ENCODE peak calls at places on chromosome 3, in ten cellular contexts. T is AG09319, W is nephron progenitor cell, X is spleen, C is endothelial cell of umbilical vein, U is IMR-90, K is brain microvascular endothelial cell, Z is neural progenitor cell, G is heart left ventricle, Q is neural crest cell. D is an unnamed sample.

GRCh38 chr3:37890522-37890921 is 28.8 kb downstream of the CTDSPL start:
- DNase-seq in T (no peak), W (no peak), X (no peak), C (no peak), U (no peak), K (no peak), Z (no peak), G (no peak), Q (no peak), D (no peak)

GRCh38 chr3:72137865-72138861 is 353.2 kb upstream of the PROK2 start:
- DNase-seq in T (no peak), W (no peak), X (no peak), C (no peak), U (no peak), K (no peak), Z (no peak), G (peak), Q (no peak), D (no peak)

GRCh38 chr3:10495003-10495402 is 10.4 kb downstream of the ATP2B2 start:
- DNase-seq in T (no peak), W (no peak), X (no peak), C (peak), U (peak), K (peak), Z (no peak), G (peak), Q (no peak), D (peak)

GRCh38 chr3:15217841-15218267 is 11.8 kb downstream of the CAPN7 start:
- DNase-seq in T (no peak), W (no peak), X (no peak), C (no peak), U (no peak), K (no peak), Z (no peak), G (no peak), Q (no peak), D (no peak)

GRCh38 chr3:99761415-99761981 is 56.2 kb upstream of the CMSS1 start:
- DNase-seq in T (no peak), W (no peak), X (no peak), C (no peak), U (no peak), K (no peak), Z (no peak), G (no peak), Q (no peak), D (no peak)

GRCh38 chr3:107428051-107428858 is 51.0 kb downstream of the CCDC54 start:
- DNase-seq in T (no peak), W (no peak), X (no peak), C (no peak), U (no peak), K (no peak), Z (no peak), G (no peak), Q (no peak), D (no peak)

GRCh38 chr3:86990171-86990733 is 697 bp downstream of the VGLL3 start:
- DNase-seq in T (no peak), W (peak), X (peak), C (no peak), U (peak), K (no peak), Z (no peak), G (no peak), Q (peak), D (peak)

GRCh38 chr3:106227068-106227467 is 358.3 kb upstream of the CBLB start:
- DNase-seq in T (no peak), W (no peak), X (no peak), C (no peak), U (no peak), K (no peak), Z (no peak), G (no peak), Q (no peak), D (no peak)

GRCh38 chr3:72520690-72521308 is 327.4 kb downstream of the SHQ1 start:
- DNase-seq in T (no peak), W (no peak), X (no peak), C (no peak), U (peak), K (peak), Z (no peak), G (no peak), Q (no peak), D (peak)

GRCh38 chr3:177179281-177180067 is 17.8 kb downstream of the TBL1XR1 start:
- DNase-seq in T (no peak), W (no peak), X (no peak), C (no peak), U (no peak), K (no peak), Z (no peak), G (no peak), Q (no peak), D (peak)

GRCh38 chr3:179272385-179272784 is 21.5 kb upstream of the KCNMB3 start:
- DNase-seq in T (no peak), W (no peak), X (no peak), C (peak), U (peak), K (no peak), Z (no peak), G (no peak), Q (no peak), D (no peak)

GRCh38 chr3:48798998-48799397 is 48.7 kb downstream of the PRKAR2A start:
- DNase-seq in T (no peak), W (no peak), X (no peak), C (peak), U (no peak), K (no peak), Z (no peak), G (no peak), Q (no peak), D (peak)

GRCh38 chr3:33658039-33658438 is 60.0 kb downstream of the CLASP2 start:
- DNase-seq in T (no peak), W (no peak), X (no peak), C (no peak), U (no peak), K (no peak), Z (no peak), G (no peak), Q (no peak), D (no peak)

GRCh38 chr3:38496131-38496910 is at the start of gene EXOG:
- DNase-seq in T (peak), W (peak), X (peak), C (peak), U (peak), K (peak), Z (peak), G (peak), Q (peak), D (peak)

GRCh38 chr3:21216598-21216997 is 534.4 kb downstream of the ZNF385D start:
- DNase-seq in T (no peak), W (no peak), X (no peak), C (no peak), U (no peak), K (peak), Z (peak), G (no peak), Q (no peak), D (peak)

GRCh38 chr3:50649451-50649931 is 25.2 kb upstream of the DOCK3 start:
- DNase-seq in T (no peak), W (no peak), X (no peak), C (no peak), U (no peak), K (no peak), Z (no peak), G (peak), Q (no peak), D (no peak)

GRCh38 chr3:32963871-32964270 is 12.4 kb downstream of the CCR4 start:
- DNase-seq in T (no peak), W (no peak), X (no peak), C (no peak), U (no peak), K (no peak), Z (no peak), G (no peak), Q (no peak), D (peak)

GRCh38 chr3:113211370-113212154 is at the start of gene BOC:
- DNase-seq in T (no peak), W (peak), X (no peak), C (peak), U (peak), K (no peak), Z (peak), G (peak), Q (peak), D (peak)

GRCh38 chr3:131543714-131544113 is 40.9 kb upstream of the MRPL3 start:
- DNase-seq in T (peak), W (no peak), X (peak), C (peak), U (peak), K (peak), Z (no peak), G (peak), Q (no peak), D (peak)

GRCh38 chr3:108473711-108474110 is 36.7 kb downstream of the MYH15 start:
- DNase-seq in T (no peak), W (no peak), X (no peak), C (no peak), U (no peak), K (no peak), Z (no peak), G (no peak), Q (no peak), D (no peak)

GRCh38 chr3:4739289-4740236 is 239.7 kb upstream of the BHLHE40 start:
- DNase-seq in T (no peak), W (no peak), X (no peak), C (no peak), U (no peak), K (no peak), Z (no peak), G (no peak), Q (no peak), D (no peak)

GRCh38 chr3:196214783-196215441 is 1.4 kb upstream of the SLC51A start:
- DNase-seq in T (no peak), W (no peak), X (peak), C (no peak), U (no peak), K (no peak), Z (no peak), G (no peak), Q (no peak), D (no peak)

GRCh38 chr3:128232421-128233180 is 79.3 kb downstream of the EEFSEC start:
- DNase-seq in T (no peak), W (no peak), X (no peak), C (no peak), U (no peak), K (no peak), Z (no peak), G (no peak), Q (no peak), D (no peak)

GRCh38 chr3:2810723-2811122 is 299.5 kb downstream of the IL5RA start:
- DNase-seq in T (no peak), W (peak), X (no peak), C (no peak), U (no peak), K (no peak), Z (peak), G (no peak), Q (no peak), D (no peak)

GRCh38 chr3:73029321-73029796 is 32.1 kb upstream of the EBLN2 start:
- DNase-seq in T (peak), W (no peak), X (no peak), C (peak), U (peak), K (peak), Z (no peak), G (no peak), Q (no peak), D (peak)

GRCh38 chr3:20141841-20142240 is 44.2 kb downstream of the SGO1 start:
- DNase-seq in T (no peak), W (peak), X (no peak), C (no peak), U (no peak), K (no peak), Z (peak), G (peak), Q (peak), D (no peak)

DNA sequence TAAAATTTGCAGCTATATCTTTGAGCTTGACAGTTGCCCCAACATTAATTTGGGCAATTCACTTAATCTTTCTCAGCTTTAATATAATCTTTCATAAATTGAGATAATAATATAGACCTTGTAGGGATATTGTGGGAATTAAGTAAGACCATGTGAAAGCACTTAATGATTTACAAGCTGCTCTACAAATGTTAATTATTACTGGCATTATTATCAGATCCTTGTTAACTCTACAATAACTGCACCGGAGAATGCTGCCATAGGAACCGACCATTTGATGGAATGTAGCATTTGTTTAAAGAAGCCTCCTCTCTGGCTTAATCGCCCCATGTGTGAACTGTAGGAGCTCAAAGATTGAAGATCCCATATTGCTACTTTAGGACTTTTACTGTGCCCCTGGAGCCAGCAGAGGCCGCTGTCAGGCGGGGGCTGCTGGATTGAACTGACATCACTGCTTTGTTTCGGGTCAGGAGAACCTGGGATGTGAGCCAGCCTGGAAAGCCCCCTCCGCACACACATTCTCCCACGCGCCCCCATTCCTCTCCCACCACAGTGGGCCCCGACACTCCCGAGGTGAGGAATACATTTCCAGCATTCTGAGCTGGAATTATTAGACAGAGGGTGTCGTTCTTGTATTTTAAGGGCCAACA is 154.2 kb upstream of the TNIK start:
- DNase-seq in T (no peak), W (peak), X (peak), C (peak), U (peak), K (peak), Z (peak), G (peak), Q (peak), D (peak)
- TF ChIP-seq CTCF in T (peak), W (peak), X (no peak), C (peak), U (peak), K (peak), Z (peak), G (peak), Q (peak), D (peak)

DNA sequence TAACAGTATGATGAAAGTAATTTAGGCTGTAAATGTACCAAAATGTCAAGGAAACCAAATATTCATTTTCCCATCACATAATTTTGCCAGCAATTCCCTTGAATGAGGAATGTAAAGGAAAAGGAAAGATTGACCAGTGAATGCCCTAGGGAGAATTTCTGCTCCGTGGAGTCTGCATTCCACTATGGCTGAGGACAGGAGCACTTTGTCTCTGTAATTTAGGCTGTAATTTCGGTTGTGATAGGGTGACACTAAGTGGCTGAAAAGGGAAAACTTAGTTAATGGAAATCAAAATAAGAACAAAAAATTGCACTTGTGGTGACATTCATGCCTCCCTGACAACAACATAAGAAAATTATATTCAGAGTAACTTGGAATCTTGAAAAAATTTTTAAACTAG is 8.3 kb upstream of the TMEM207 start:
- DNase-seq in T (no peak), W (no peak), X (no peak), C (no peak), U (no peak), K (no peak), Z (no peak), G (no peak), Q (no peak), D (no peak)
- TF ChIP-seq CTCF in T (no peak), W (no peak), X (no peak), C (no peak), U (peak), K (no peak), Z (no peak), G (no peak), Q (no peak), D (no peak)

DNA sequence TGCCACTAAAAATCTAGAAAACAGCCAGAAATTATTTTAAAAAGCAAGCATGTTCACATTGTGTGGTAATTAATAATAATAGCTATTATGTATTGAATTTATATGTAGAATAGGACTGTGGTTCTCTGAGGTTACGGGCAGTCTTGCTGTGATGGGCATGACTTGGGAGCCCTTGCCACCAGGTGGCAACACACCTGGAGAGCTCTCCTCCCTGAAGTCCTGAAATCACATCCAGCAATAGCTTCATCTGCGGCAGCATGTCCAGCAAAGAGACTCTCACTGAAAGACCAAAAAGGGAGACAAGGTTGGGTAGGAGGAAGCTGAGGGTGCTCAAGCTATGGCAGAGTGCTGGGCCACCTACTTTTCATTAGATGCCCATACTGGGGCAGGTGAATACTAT is 206.8 kb upstream of the IL12A start:
- DNase-seq in T (no peak), W (no peak), X (no peak), C (no peak), U (no peak), K (no peak), Z (no peak), G (no peak), Q (no peak), D (no peak)
- TF ChIP-seq CTCF in T (no peak), W (no peak), X (no peak), C (no peak), U (no peak), K (no peak), Z (no peak), G (no peak), Q (no peak), D (peak)

DNA sequence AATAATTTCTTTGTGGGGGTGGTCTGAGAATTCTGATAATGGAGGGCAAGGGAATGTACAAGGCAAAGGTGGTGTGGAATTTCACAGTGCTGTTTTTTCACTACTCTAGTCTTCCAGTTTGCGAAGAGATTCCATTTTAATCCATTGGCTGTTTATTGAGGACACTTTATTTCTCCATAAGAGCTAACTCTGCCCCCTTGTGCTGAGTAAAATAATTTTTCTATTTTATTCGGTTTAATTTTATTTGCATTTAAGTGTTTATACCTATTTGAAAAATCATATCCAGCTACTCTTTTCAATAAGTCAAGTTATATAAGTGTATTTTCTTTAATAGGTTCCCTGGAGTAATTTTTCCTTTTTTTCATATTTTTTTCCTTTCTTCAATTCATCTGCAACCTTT is 840.1 kb downstream of the TUSC7 start:
- DNase-seq in T (no peak), W (no peak), X (no peak), C (no peak), U (no peak), K (no peak), Z (no peak), G (no peak), Q (no peak), D (no peak)
- TF ChIP-seq CTCF in T (peak), W (no peak), X (no peak), C (no peak), U (peak), K (peak), Z (no peak), G (no peak), Q (peak), D (no peak)

DNA sequence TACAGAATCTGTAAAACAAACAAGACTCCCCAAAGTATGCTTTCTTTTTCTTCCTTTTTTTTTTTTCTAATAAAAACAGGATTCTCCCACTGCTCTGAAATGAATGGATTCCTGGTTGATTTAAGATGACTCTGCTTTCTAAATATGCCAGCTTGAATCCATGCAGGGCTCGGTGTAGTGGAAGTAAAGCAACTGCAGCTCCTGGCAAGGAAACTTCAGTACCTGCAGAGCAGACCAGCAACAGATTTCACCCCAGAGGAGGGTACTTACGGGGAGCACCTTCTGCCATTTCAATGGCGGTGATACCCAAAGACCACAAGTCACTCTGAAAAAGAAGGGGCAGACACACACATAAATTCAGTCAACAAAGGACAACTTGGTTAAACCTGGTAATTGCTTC is 150.5 kb upstream of the SLC2A2 start:
- DNase-seq in T (no peak), W (no peak), X (no peak), C (no peak), U (no peak), K (no peak), Z (no peak), G (no peak), Q (no peak), D (no peak)
- TF ChIP-seq CTCF in T (no peak), W (no peak), X (no peak), C (no peak), U (no peak), K (no peak), Z (no peak), G (no peak), Q (no peak), D (no peak)

GRCh38 chr3:111072016-111072891 is 638 bp downstream of the NECTIN3 start:
- DNase-seq in T (no peak), W (peak), X (peak), C (peak), U (peak), K (peak), Z (peak), G (peak), Q (peak), D (peak)

GRCh38 chr3:111068574-111068973 is 3.0 kb upstream of the NECTIN3 start:
- DNase-seq in T (no peak), W (no peak), X (no peak), C (no peak), U (no peak), K (no peak), Z (peak), G (no peak), Q (no peak), D (no peak)

GRCh38 chr3:111071257-111072015 is at the start of gene NECTIN3:
- DNase-seq in T (peak), W (peak), X (peak), C (peak), U (peak), K (peak), Z (peak), G (peak), Q (peak), D (peak)

GRCh38 chr3:111069974-111070751 is 1.5 kb upstream of the NECTIN3 start:
- DNase-seq in T (no peak), W (peak), X (peak), C (no peak), U (peak), K (no peak), Z (peak), G (peak), Q (no peak), D (no peak)

DNA sequence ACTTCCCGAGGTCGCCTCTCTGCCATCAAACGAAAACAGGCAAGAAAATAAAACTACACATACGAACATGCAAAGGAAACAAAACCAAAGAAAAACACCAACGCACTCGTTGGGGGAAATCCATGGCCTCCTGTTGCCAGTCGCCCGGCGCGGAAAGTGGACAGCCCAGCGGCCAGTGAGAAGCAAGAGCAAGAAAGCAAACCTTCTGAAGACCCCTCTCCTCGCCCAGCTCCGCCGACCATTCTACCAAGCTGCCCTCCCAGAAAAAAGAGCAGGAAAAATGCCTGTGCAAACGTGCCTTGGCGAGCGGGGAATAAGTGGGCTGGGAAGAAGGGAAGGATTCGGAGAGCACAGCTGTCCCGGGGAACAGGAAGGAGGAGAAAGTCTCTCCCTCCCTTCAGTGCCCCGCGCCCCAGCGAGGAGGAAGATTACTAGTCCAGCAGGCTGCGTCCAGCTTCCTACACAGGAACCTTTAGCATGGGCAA is 802 bp upstream of the NECTIN3 start:
- DNase-seq in T (no peak), W (no peak), X (no peak), C (no peak), U (no peak), K (peak), Z (no peak), G (no peak), Q (no peak), D (peak)
- TF ChIP-seq CTCF in T (no peak), W (no peak), X (no peak), C (no peak), U (no peak), K (peak), Z (no peak), G (no peak), Q (no peak), D (no peak)

GRCh38 chr3:134992586-134992985 is 197.5 kb downstream of the EPHB1 start:
- DNase-seq in T (no peak), W (no peak), X (no peak), C (no peak), U (no peak), K (no peak), Z (no peak), G (no peak), Q (no peak), D (no peak)
- TF ChIP-seq CTCF in T (no peak), W (no peak), X (no peak), C (no peak), U (no peak), K (no peak), Z (no peak), G (no peak), Q (no peak), D (no peak)

D was measured in bronchial epithelial cell.